ENCODE peak calls at places on chromosomes 6 and 20, in six cellular contexts. N is neuronal stem cell, J is IMR-90, B is mesenchymal stem cell, C is H1, E is trophoblast cell. D is an unnamed sample.

GRCh38 chr6:42304313-42304712 is 86.7 kb upstream of the MRPS10 start:
- DNase-seq in C (no peak), J (peak; percentile 31), E (no peak), B (peak; percentile 66), N (no peak), D (no peak)

GRCh38 chr20:4082406-4083102 is 67.2 kb upstream of the RNF24 start:
- DNase-seq in B (peak; percentile 89), N (peak; percentile 33), E (no peak), J (peak; percentile 82), C (no peak), D (peak; percentile 79)

GRCh38 chr6:100281471-100281878 is 183.2 kb downstream of the SIM1 start:
- DNase-seq in N (peak; percentile 86), B (peak; percentile 20), J (no peak), C (no peak), E (no peak), D (peak; percentile 75)

GRCh38 chr6:21438986-21439352 is 154.6 kb upstream of the SOX4 start:
- DNase-seq in N (no peak), J (no peak), C (no peak), B (no peak), E (no peak), D (no peak)

GRCh38 chr6:35534396-35535170 is 21.9 kb upstream of the TULP1 start:
- DNase-seq in J (no peak), C (no peak), N (no peak), E (peak; percentile 40), B (no peak), D (no peak)

GRCh38 chr6:68572975-68573374 is 62.1 kb upstream of the ADGRB3 start:
- DNase-seq in N (no peak), C (no peak), J (no peak), E (no peak), B (no peak), D (no peak)

GRCh38 chr6:4180653-4181255 is 45.4 kb upstream of the ECI2 start:
- DNase-seq in E (no peak), B (peak; percentile 28), C (no peak), N (peak; percentile 18), J (peak; percentile 63), D (no peak)

GRCh38 chr20:1838479-1839279 is 56.5 kb upstream of the SIRPA start:
- DNase-seq in J (no peak), E (no peak), C (no peak), B (no peak), N (no peak), D (no peak)

GRCh38 chr6:33740204-33740608 is 6.5 kb downstream of the IP6K3 start:
- DNase-seq in J (no peak), B (peak; percentile 51), N (no peak), C (no peak), E (no peak), D (no peak)

GRCh38 chr20:48738399-48739304 is 89.1 kb downstream of the PREX1 start:
- DNase-seq in C (no peak), B (no peak), E (no peak), J (no peak), N (no peak), D (no peak)

GRCh38 chr6:34982424-34982852 is 93.4 kb downstream of the ANKS1A start:
- DNase-seq in B (peak; percentile 27), E (no peak), N (no peak), C (no peak), J (peak; percentile 21), D (no peak)

GRCh38 chr20:48661575-48662473 is 166.0 kb downstream of the PREX1 start:
- DNase-seq in B (no peak), J (no peak), C (no peak), N (no peak), E (peak; percentile 60), D (no peak)

GRCh38 chr6:391559-392440 is at the start of gene IRF4:
- DNase-seq in E (no peak), N (peak; percentile 35), J (no peak), B (no peak), C (no peak), D (peak; percentile 72)

GRCh38 chr20:63453029-63453523 is 19.4 kb downstream of the KCNQ2 start:
- DNase-seq in E (no peak), N (no peak), C (no peak), B (no peak), J (no peak), D (peak; percentile 71)

GRCh38 chr6:162964703-162965140 is 236.9 kb downstream of the PACRG start:
- DNase-seq in B (peak; percentile 98), N (no peak), E (peak; percentile 75), C (no peak), J (peak; percentile 99), D (no peak)

GRCh38 chr6:147117580-147117979 is 86.6 kb upstream of the STXBP5 start:
- DNase-seq in N (no peak), E (no peak), J (peak; percentile 49), B (peak; percentile 57), C (no peak), D (no peak)

GRCh38 chr6:107820571-107821261 is 3.4 kb downstream of the SCML4 start:
- DNase-seq in J (no peak), B (no peak), N (no peak), E (no peak), C (no peak), D (no peak)

GRCh38 chr20:14449323-14449722 is 111.9 kb upstream of the FLRT3 start:
- DNase-seq in C (no peak), J (peak; percentile 45), B (no peak), N (no peak), E (no peak), D (no peak)

GRCh38 chr20:36377348-36378326 is 71.5 kb downstream of the DLGAP4 start:
- DNase-seq in C (no peak), E (no peak), N (no peak), B (no peak), J (no peak), D (peak; percentile 49)

GRCh38 chr6:122853259-122853995 is 64.4 kb downstream of the SMPDL3A start:
- DNase-seq in B (no peak), N (no peak), C (no peak), J (no peak), E (no peak), D (no peak)

GRCh38 chr6:83250235-83250634 is 57.1 kb downstream of the RWDD2A start:
- DNase-seq in N (no peak), E (no peak), B (no peak), J (no peak), C (no peak), D (no peak)

GRCh38 chr6:6331393-6331792 is 10.9 kb upstream of the F13A1 start:
- DNase-seq in C (no peak), N (no peak), J (no peak), B (no peak), E (no peak), D (no peak)

GRCh38 chr6:26025047-26025893 is 62.0 kb upstream of the HFE start:
- DNase-seq in N (no peak), E (peak; percentile 82), B (peak; percentile 92), J (peak; percentile 91), C (no peak), D (no peak)
- H2AFZ ChIP-seq in N (no peak overlapping the region), E (no peak overlapping the region), B (no peak overlapping the region), J (peak overlapping the region; percentile 47), C (no peak overlapping the region), D (no peak overlapping the region)

DNA sequence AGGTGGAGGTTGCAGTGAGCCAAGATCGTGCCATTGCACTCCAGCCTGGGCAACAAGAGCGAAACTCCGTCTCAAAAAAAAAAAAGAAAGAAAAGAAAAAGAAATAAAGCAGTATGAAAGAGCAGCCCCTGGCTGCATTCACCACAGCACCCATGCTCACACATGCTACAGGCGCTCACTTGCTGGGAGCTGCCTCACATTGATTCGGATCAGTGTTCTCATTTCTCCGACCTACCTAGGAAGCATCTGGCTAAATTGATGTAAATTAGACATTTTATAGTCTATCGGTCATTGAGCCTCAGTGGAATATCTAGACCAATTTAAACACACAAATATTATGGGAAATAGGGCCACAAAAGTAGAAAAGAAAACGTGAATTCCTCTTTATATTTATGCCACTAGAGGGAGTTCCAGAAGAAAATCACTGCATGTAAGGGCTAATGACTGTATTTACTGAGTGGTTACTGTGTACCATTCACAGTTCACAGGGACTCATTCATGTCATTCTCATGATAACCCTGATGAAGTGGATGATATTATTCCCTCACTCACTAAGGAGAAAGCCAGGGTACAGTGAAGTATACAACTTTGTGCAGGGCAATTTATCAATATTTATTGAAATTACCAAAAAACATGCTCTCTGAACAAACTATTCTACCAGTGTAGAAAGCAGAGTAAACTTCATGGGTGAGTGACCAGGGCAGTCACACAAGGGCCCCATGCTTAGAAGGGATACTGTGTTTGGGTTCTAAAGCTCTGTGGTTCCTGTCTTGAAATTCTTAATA is 5.3 kb upstream of the MOG start:
- DNase-seq in C (no peak), B (peak; percentile 57), E (no peak), J (peak; percentile 37), N (no peak), D (no peak)
- H4K91ac ChIP-seq in C (no peak overlapping the region), B (no peak overlapping the region), E (no peak overlapping the region), J (no peak overlapping the region), N (no peak overlapping the region), D (no peak overlapping the region)

DNA sequence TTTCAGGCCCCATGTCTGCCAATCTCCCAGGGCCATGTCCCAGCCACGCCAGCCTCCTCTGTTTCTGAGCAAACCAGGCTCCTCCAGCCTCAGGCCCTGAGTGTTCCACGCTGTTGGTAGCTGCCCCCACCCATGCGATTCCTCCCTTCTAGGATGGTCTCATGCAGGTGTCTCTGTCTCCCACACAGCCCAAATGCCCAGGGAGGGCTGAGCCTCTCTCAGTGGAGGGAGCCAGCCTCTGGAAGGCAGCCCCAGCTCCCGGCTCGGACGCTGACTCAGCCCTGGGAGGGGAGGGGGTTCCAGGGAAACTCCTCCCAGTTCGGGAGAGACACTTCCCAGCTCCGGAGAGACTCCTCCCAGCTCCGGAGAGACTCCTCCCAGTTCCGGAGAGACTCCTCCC is 122.9 kb upstream of the AFDN start:
- DNase-seq in N (no peak), J (no peak), B (no peak), C (no peak), E (no peak), D (peak; percentile 20)
- H3K27ac ChIP-seq in N (no peak overlapping the region), J (no peak overlapping the region), B (no peak overlapping the region), C (no peak overlapping the region), E (no peak overlapping the region), D (no peak overlapping the region)

GRCh38 chr20:58851221-58851968 is 693 bp upstream of the GNAS-AS1 start:
- DNase-seq in B (no peak), E (no peak), J (no peak), C (no peak), N (no peak), D (peak; percentile 68)
- H2AFZ ChIP-seq in B (no peak overlapping the region), E (peak overlapping the region; percentile 37), J (peak overlapping the region; percentile 89), C (no peak overlapping the region), N (no peak overlapping the region), D (no peak overlapping the region)

D was measured in H9.